ENCODE peak calls at places on chromosomes 2 and 18, in five cellular contexts. One of them, this sample, is unnamed.

GRCh38 chr2:95159690-95160449 is at the start of gene ZNF514:
- DNase-seq in AG10803: peak; percentile 72
- DNase-seq in OCI-LY7: peak; percentile 68
- DNase-seq in foreskin fibroblast: peak; percentile 74
- DNase-seq in fibroblast of the aortic adventitia: peak; percentile 57
- DNase-seq in this sample: peak; percentile 90

GRCh38 chr2:11996618-11997017 is 250.2 kb downstream of the LPIN1 start:
- DNase-seq in AG10803: peak; percentile 79
- DNase-seq in OCI-LY7: no peak
- DNase-seq in foreskin fibroblast: peak; percentile 51
- DNase-seq in fibroblast of the aortic adventitia: peak; percentile 22
- DNase-seq in this sample: no peak

GRCh38 chr2:236545814-236546480 is 23.7 kb upstream of the ACKR3 start:
- DNase-seq in AG10803: no peak
- DNase-seq in OCI-LY7: peak; percentile 82
- DNase-seq in foreskin fibroblast: no peak
- DNase-seq in fibroblast of the aortic adventitia: no peak
- DNase-seq in this sample: no peak

GRCh38 chr2:13694673-13695072 is 937.8 kb upstream of the LRATD1 start:
- DNase-seq in AG10803: no peak
- DNase-seq in OCI-LY7: no peak
- DNase-seq in foreskin fibroblast: no peak
- DNase-seq in fibroblast of the aortic adventitia: no peak
- DNase-seq in this sample: no peak

GRCh38 chr2:49069829-49070228 is 84.5 kb downstream of the FSHR start:
- DNase-seq in AG10803: no peak
- DNase-seq in OCI-LY7: no peak
- DNase-seq in foreskin fibroblast: no peak
- DNase-seq in fibroblast of the aortic adventitia: no peak
- DNase-seq in this sample: no peak

GRCh38 chr2:184162426-184162825 is 435.9 kb upstream of the ZNF804A start:
- DNase-seq in AG10803: no peak
- DNase-seq in OCI-LY7: no peak
- DNase-seq in foreskin fibroblast: no peak
- DNase-seq in fibroblast of the aortic adventitia: no peak
- DNase-seq in this sample: no peak

GRCh38 chr2:113200736-113201490 is 27.1 kb downstream of the PSD4 start:
- DNase-seq in AG10803: no peak
- DNase-seq in OCI-LY7: no peak
- DNase-seq in foreskin fibroblast: no peak
- DNase-seq in fibroblast of the aortic adventitia: no peak
- DNase-seq in this sample: no peak

GRCh38 chr2:237705225-237705524 is 77.8 kb downstream of the LRRFIP1 start:
- DNase-seq in AG10803: no peak
- DNase-seq in OCI-LY7: no peak
- DNase-seq in foreskin fibroblast: no peak
- DNase-seq in fibroblast of the aortic adventitia: no peak
- DNase-seq in this sample: no peak

GRCh38 chr2:69298261-69298660 is 88.8 kb downstream of the GFPT1 start:
- DNase-seq in AG10803: peak; percentile 98
- DNase-seq in OCI-LY7: no peak
- DNase-seq in foreskin fibroblast: peak; percentile 96
- DNase-seq in fibroblast of the aortic adventitia: peak; percentile 86
- DNase-seq in this sample: no peak

GRCh38 chr2:229350117-229350805 is 79.2 kb upstream of the PID1 start:
- DNase-seq in AG10803: no peak
- DNase-seq in OCI-LY7: no peak
- DNase-seq in foreskin fibroblast: no peak
- DNase-seq in fibroblast of the aortic adventitia: peak; percentile 34
- DNase-seq in this sample: no peak

GRCh38 chr18:44548291-44549221 is 132.1 kb upstream of the SETBP1 start:
- DNase-seq in AG10803: peak; percentile 91
- DNase-seq in OCI-LY7: no peak
- DNase-seq in foreskin fibroblast: peak; percentile 72
- DNase-seq in fibroblast of the aortic adventitia: peak; percentile 72
- DNase-seq in this sample: no peak

GRCh38 chr2:97766567-97766966 is 53.2 kb downstream of the ZAP70 start:
- DNase-seq in AG10803: no peak
- DNase-seq in OCI-LY7: no peak
- DNase-seq in foreskin fibroblast: no peak
- DNase-seq in fibroblast of the aortic adventitia: no peak
- DNase-seq in this sample: no peak

GRCh38 chr18:62323483-62324354 is 1.4 kb upstream of the TNFRSF11A start:
- DNase-seq in AG10803: no peak
- DNase-seq in OCI-LY7: no peak
- DNase-seq in foreskin fibroblast: no peak
- DNase-seq in fibroblast of the aortic adventitia: no peak
- DNase-seq in this sample: no peak

GRCh38 chr2:70977605-70978205 is 725 bp upstream of the ANKRD53 start:
- DNase-seq in AG10803: peak; percentile 87
- DNase-seq in OCI-LY7: no peak
- DNase-seq in foreskin fibroblast: peak; percentile 92
- DNase-seq in fibroblast of the aortic adventitia: peak; percentile 93
- DNase-seq in this sample: no peak

GRCh38 chr2:178280261-178280852 is 86.0 kb downstream of the OSBPL6 start:
- DNase-seq in AG10803: peak; percentile 46
- DNase-seq in OCI-LY7: peak; percentile 41
- DNase-seq in foreskin fibroblast: peak; percentile 31
- DNase-seq in fibroblast of the aortic adventitia: peak; percentile 71
- DNase-seq in this sample: no peak

GRCh38 chr2:69358914-69359313 is 28.1 kb downstream of the GFPT1 start:
- DNase-seq in AG10803: no peak
- DNase-seq in OCI-LY7: no peak
- DNase-seq in foreskin fibroblast: no peak
- DNase-seq in fibroblast of the aortic adventitia: no peak
- DNase-seq in this sample: no peak

GRCh38 chr2:237282568-237283128 is 131.3 kb downstream of the COL6A3 start:
- DNase-seq in AG10803: peak; percentile 80
- DNase-seq in OCI-LY7: no peak
- DNase-seq in foreskin fibroblast: peak; percentile 53
- DNase-seq in fibroblast of the aortic adventitia: no peak
- DNase-seq in this sample: no peak

GRCh38 chr2:196234672-196235071 is 63.3 kb upstream of the STK17B start:
- DNase-seq in AG10803: peak; percentile 84
- DNase-seq in OCI-LY7: no peak
- DNase-seq in foreskin fibroblast: peak; percentile 49
- DNase-seq in fibroblast of the aortic adventitia: peak; percentile 87
- DNase-seq in this sample: no peak

GRCh38 chr2:105328281-105329196 is 996 bp downstream of the TGFBRAP1 start:
- DNase-seq in AG10803: peak; percentile 55
- DNase-seq in OCI-LY7: peak; percentile 54
- DNase-seq in foreskin fibroblast: peak; percentile 64
- DNase-seq in fibroblast of the aortic adventitia: peak; percentile 50
- DNase-seq in this sample: no peak

GRCh38 chr2:230137902-230138539 is 69.3 kb upstream of the SLC16A14 start:
- DNase-seq in AG10803: no peak
- DNase-seq in OCI-LY7: peak; percentile 10
- DNase-seq in foreskin fibroblast: no peak
- DNase-seq in fibroblast of the aortic adventitia: no peak
- DNase-seq in this sample: no peak

GRCh38 chr2:82330104-82330503 is 2025.6 kb upstream of the LRRTM1 start:
- DNase-seq in AG10803: no peak
- DNase-seq in OCI-LY7: no peak
- DNase-seq in foreskin fibroblast: no peak
- DNase-seq in fibroblast of the aortic adventitia: no peak
- DNase-seq in this sample: no peak

GRCh38 chr18:55647331-55647730 is 59.3 kb upstream of the TCF4 start:
- DNase-seq in AG10803: no peak
- DNase-seq in OCI-LY7: no peak
- DNase-seq in foreskin fibroblast: no peak
- DNase-seq in fibroblast of the aortic adventitia: peak; percentile 6
- DNase-seq in this sample: no peak

GRCh38 chr2:3626118-3626816 is 31.4 kb downstream of the COLEC11 start:
- DNase-seq in AG10803: no peak
- DNase-seq in OCI-LY7: no peak
- DNase-seq in foreskin fibroblast: no peak
- DNase-seq in fibroblast of the aortic adventitia: no peak
- DNase-seq in this sample: no peak

GRCh38 chr18:34942975-34943374 is 98.2 kb upstream of the MAPRE2 start:
- DNase-seq in AG10803: no peak
- DNase-seq in OCI-LY7: no peak
- DNase-seq in foreskin fibroblast: no peak
- DNase-seq in fibroblast of the aortic adventitia: no peak
- DNase-seq in this sample: no peak

GRCh38 chr18:23918395-23919032 is 96.0 kb upstream of the TTC39C start:
- DNase-seq in AG10803: peak; percentile 40
- DNase-seq in OCI-LY7: peak; percentile 89
- DNase-seq in foreskin fibroblast: peak; percentile 46
- DNase-seq in fibroblast of the aortic adventitia: peak; percentile 73
- DNase-seq in this sample: peak; percentile 60

GRCh38 chr2:219553168-219553417 is 9.3 kb downstream of the TMEM198 start:
- DNase-seq in AG10803: no peak
- DNase-seq in OCI-LY7: no peak
- DNase-seq in foreskin fibroblast: no peak
- DNase-seq in fibroblast of the aortic adventitia: no peak
- DNase-seq in this sample: no peak

GRCh38 chr2:45541450-45541849 is 69.6 kb downstream of the SRBD1 start:
- DNase-seq in AG10803: no peak
- DNase-seq in OCI-LY7: peak; percentile 28
- DNase-seq in foreskin fibroblast: no peak
- DNase-seq in fibroblast of the aortic adventitia: no peak
- DNase-seq in this sample: no peak

GRCh38 chr2:1676091-1676912 is 68.0 kb downstream of the PXDN start:
- DNase-seq in AG10803: no peak
- DNase-seq in OCI-LY7: no peak
- DNase-seq in foreskin fibroblast: no peak
- DNase-seq in fibroblast of the aortic adventitia: no peak
- DNase-seq in this sample: no peak

DNA sequence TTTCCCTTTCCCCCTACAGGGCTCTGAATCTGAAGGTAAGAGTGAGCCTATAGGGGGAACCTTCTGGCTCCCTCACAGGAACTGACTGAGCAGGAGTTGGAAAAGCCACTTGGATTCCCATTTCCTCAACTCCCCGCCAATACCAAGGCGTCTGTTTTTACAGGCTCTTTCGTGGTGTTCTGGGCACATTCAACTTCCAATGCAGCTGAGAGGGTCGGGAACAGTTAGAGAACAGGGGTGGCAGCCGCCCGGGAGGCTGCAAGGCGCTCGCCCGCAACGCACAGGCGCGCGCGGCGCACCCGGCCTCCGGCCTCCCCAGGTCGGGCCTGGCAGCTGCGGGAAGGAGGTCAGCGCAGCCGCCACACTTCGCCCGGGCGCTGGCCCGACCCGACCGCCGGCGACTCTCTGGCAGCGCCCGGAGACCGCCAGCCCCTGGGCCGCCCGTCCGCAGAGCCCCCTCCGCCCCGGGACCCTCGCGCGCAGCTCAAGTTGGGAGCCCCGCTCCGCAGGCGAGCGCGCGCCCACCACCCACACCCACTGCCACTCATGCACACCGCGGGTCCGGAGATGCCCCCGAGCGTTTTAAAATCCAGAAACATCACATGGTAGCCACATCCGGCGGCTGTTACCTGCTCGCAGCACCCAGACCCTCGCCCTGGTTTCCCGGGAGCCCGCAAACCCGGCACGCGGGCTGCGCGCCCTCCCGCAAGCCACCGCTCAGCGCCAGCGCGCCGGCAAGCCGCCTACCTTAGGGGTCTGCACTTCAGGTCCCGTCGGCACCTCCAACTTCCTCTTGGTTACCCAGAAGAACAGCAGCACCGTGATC is 816 bp downstream of the GALNT14 start:
- DNase-seq in AG10803: no peak
- DNase-seq in OCI-LY7: peak; percentile 56
- DNase-seq in foreskin fibroblast: no peak
- DNase-seq in fibroblast of the aortic adventitia: no peak
- DNase-seq in this sample: no peak
- H3K4me3 ChIP-seq in AG10803: peak overlapping the region; percentile 52
- H3K4me3 ChIP-seq in OCI-LY7: peak overlapping the region; percentile 80
- H3K4me3 ChIP-seq in foreskin fibroblast: peak overlapping the region; percentile 52
- H3K4me3 ChIP-seq in fibroblast of the aortic adventitia: peak overlapping the region; percentile 58
- H3K4me3 ChIP-seq in this sample: peak overlapping the region; percentile 78

GRCh38 chr18:66077066-66077465 is 326.3 kb downstream of the CDH7 start:
- DNase-seq in AG10803: no peak
- DNase-seq in OCI-LY7: no peak
- DNase-seq in foreskin fibroblast: no peak
- DNase-seq in fibroblast of the aortic adventitia: no peak
- DNase-seq in this sample: no peak

GRCh38 chr18:66083078-66083477 is 332.3 kb downstream of the CDH7 start:
- DNase-seq in AG10803: no peak
- DNase-seq in OCI-LY7: no peak
- DNase-seq in foreskin fibroblast: no peak
- DNase-seq in fibroblast of the aortic adventitia: no peak
- DNase-seq in this sample: no peak

DNA sequence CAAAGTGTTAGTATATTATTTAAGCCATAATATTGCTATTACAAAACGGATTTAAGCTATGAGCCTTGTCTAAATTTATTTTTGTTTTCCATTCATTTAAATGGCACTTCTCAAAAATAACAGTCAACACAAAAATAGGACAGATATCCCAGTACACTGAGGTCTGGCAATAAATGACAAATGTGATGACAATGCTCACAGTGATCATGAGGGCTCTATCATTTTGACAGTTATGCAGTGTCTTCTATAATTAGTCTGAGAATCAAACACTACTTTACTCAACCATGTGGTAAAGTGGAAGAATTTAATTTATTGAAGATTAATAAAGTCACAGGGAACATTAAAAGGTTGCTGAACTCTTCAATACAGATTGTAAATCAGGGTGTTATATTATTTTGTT is 328.6 kb downstream of the CDH7 start:
- DNase-seq in AG10803: no peak
- DNase-seq in OCI-LY7: no peak
- DNase-seq in foreskin fibroblast: no peak
- DNase-seq in fibroblast of the aortic adventitia: no peak
- DNase-seq in this sample: no peak
- H3K4me3 ChIP-seq in AG10803: no peak overlapping the region
- H3K4me3 ChIP-seq in OCI-LY7: no peak overlapping the region
- H3K4me3 ChIP-seq in foreskin fibroblast: no peak overlapping the region
- H3K4me3 ChIP-seq in fibroblast of the aortic adventitia: no peak overlapping the region
- H3K4me3 ChIP-seq in this sample: no peak overlapping the region

GRCh38 chr2:73215254-73215653 is 1.2 kb downstream of the SMYD5 start:
- DNase-seq in AG10803: no peak
- DNase-seq in OCI-LY7: no peak
- DNase-seq in foreskin fibroblast: no peak
- DNase-seq in fibroblast of the aortic adventitia: no peak
- DNase-seq in this sample: no peak
- H3K4me3 ChIP-seq in AG10803: peak overlapping the region; percentile 82
- H3K4me3 ChIP-seq in OCI-LY7: peak overlapping the region; percentile 95
- H3K4me3 ChIP-seq in foreskin fibroblast: peak overlapping the region; percentile 84
- H3K4me3 ChIP-seq in fibroblast of the aortic adventitia: peak overlapping the region; percentile 81
- H3K4me3 ChIP-seq in this sample: peak overlapping the region; percentile 99

GRCh38 chr2:127675335-127676261 is at the start of gene LIMS2:
- DNase-seq in AG10803: peak; percentile 62
- DNase-seq in OCI-LY7: no peak
- DNase-seq in foreskin fibroblast: peak; percentile 8
- DNase-seq in fibroblast of the aortic adventitia: peak; percentile 44
- DNase-seq in this sample: no peak
- H3K4me3 ChIP-seq in AG10803: peak within 1 kb of the TSS; percentile 70
- H3K4me3 ChIP-seq in OCI-LY7: no peak within 1 kb of the TSS
- H3K4me3 ChIP-seq in foreskin fibroblast: peak within 1 kb of the TSS; percentile 59
- H3K4me3 ChIP-seq in fibroblast of the aortic adventitia: peak within 1 kb of the TSS; percentile 66
- H3K4me3 ChIP-seq in this sample: peak within 1 kb of the TSS; percentile 75

This sample was measured in dorsolateral prefrontal cortex.